ENCODE peak calls at places on chromosomes 5 and 9, in nine cellular contexts. L, Z, P, Y, I, Q, X, B and J are unnamed samples.

GRCh38 chr9:91954841-91955471 is 4.9 kb upstream of the ROR2 start:
- DNase-seq in Q (no peak), B (peak; percentile 81), I (no peak), P (no peak), Y (peak; percentile 53), L (no peak), X (peak; percentile 93), Z (no peak), J (no peak)

GRCh38 chr5:159660401-159660800 is 255.9 kb upstream of the ADRA1B start:
- DNase-seq in L (no peak), B (no peak), Y (peak; percentile 38), X (no peak), Q (no peak), Z (no peak), I (no peak), P (no peak), J (no peak)

GRCh38 chr5:135930949-135931295 is 23.9 kb downstream of the LECT2 start:
- DNase-seq in B (no peak), Q (no peak), L (no peak), I (no peak), Y (no peak), Z (no peak), P (no peak), X (peak; percentile 46), J (no peak)

GRCh38 chr9:116765009-116765408 is 77.9 kb downstream of the TRIM32 start:
- DNase-seq in I (no peak), Y (no peak), Z (no peak), X (no peak), B (no peak), Q (no peak), P (no peak), L (no peak), J (no peak)

GRCh38 chr9:98906273-98907040 is 37.2 kb upstream of the COL15A1 start:
- DNase-seq in L (peak; percentile 77), P (no peak), X (no peak), B (no peak), I (no peak), Y (no peak), Q (no peak), Z (no peak), J (no peak)

GRCh38 chr5:123512631-123513461 is 869 bp downstream of the CSNK1G3 start:
- DNase-seq in I (no peak), Y (peak; percentile 25), X (peak; percentile 43), P (no peak), Z (peak; percentile 71), L (peak; percentile 24), B (peak; percentile 71), Q (peak; percentile 12), J (no peak)

GRCh38 chr5:79173626-79174025 is 62.0 kb downstream of the BHMT start:
- DNase-seq in P (no peak), L (no peak), B (no peak), Z (no peak), Y (peak; percentile 85), Q (no peak), X (peak; percentile 42), I (no peak), J (no peak)

GRCh38 chr9:34633851-34634550 is 3.6 kb downstream of the SIGMAR1 start:
- DNase-seq in I (peak; percentile 61), Z (no peak), P (peak; percentile 21), X (peak; percentile 80), L (peak; percentile 67), Y (peak; percentile 56), B (peak; percentile 79), Q (peak; percentile 69), J (no peak)

GRCh38 chr5:133296624-133297023 is 244.8 kb downstream of the HSPA4 start:
- DNase-seq in Y (no peak), X (no peak), Q (no peak), B (no peak), P (no peak), Z (no peak), L (no peak), I (no peak), J (no peak)

GRCh38 chr5:140707812-140708211 is 7.6 kb downstream of the ZMAT2 start:
- DNase-seq in Z (no peak), P (no peak), Q (no peak), B (no peak), Y (no peak), X (no peak), I (no peak), L (no peak), J (no peak)

GRCh38 chr9:14403112-14403511 is 89.2 kb upstream of the NFIB start:
- DNase-seq in X (no peak), B (no peak), P (no peak), L (no peak), Q (no peak), I (no peak), Z (no peak), Y (no peak), J (no peak)

GRCh38 chr9:112308576-112308975 is 24.8 kb downstream of the PTBP3 start:
- DNase-seq in Z (no peak), L (no peak), Q (no peak), Y (no peak), I (no peak), X (peak; percentile 43), B (no peak), P (no peak), J (no peak)

GRCh38 chr9:117224676-117225075 is 190.2 kb downstream of the ASTN2 start:
- DNase-seq in Q (no peak), X (peak; percentile 51), I (no peak), Y (no peak), P (no peak), Z (no peak), L (no peak), B (no peak), J (no peak)

GRCh38 chr5:127012933-127013332 is 17.4 kb downstream of the MARCHF3 start:
- DNase-seq in L (no peak), I (no peak), Z (no peak), B (no peak), P (no peak), Q (no peak), X (no peak), Y (no peak), J (no peak)

GRCh38 chr9:97501177-97501971 is at the start of gene TMOD1:
- DNase-seq in B (peak; percentile 86), Q (no peak), P (no peak), L (peak; percentile 79), Y (peak; percentile 58), X (peak; percentile 73), I (no peak), Z (peak; percentile 66), J (peak; percentile 47)

GRCh38 chr9:80797841-80798688 is 891.3 kb downstream of the TLE1 start:
- DNase-seq in Q (no peak), X (no peak), Z (no peak), L (peak; percentile 27), Y (no peak), I (no peak), P (peak; percentile 84), B (peak; percentile 91), J (no peak)

GRCh38 chr5:146451411-146451810 is 4.3 kb downstream of the TCERG1 start:
- DNase-seq in B (no peak), X (peak; percentile 44), L (no peak), Z (no peak), P (no peak), I (no peak), Q (no peak), Y (no peak), J (no peak)
- TF ChIP-seq CTCF in B (no peak), X (peak; percentile 73), L (no peak), Z (no peak), P (peak; percentile 15), I (no peak), Q (no peak), Y (peak; percentile 61), J (peak; percentile 24)

GRCh38 chr5:154756203-154756870 is 1.2 kb downstream of the LARP1 start:
- DNase-seq in Q (peak; percentile 9), Y (no peak), B (peak; percentile 76), P (no peak), L (peak; percentile 55), X (no peak), Z (peak; percentile 83), I (no peak), J (no peak)

GRCh38 chr5:154758977-154759376 is 3.8 kb downstream of the LARP1 start:
- DNase-seq in Q (no peak), Z (no peak), I (no peak), X (no peak), B (no peak), Y (peak; percentile 30), P (no peak), L (no peak), J (no peak)

GRCh38 chr5:154757647-154758406 is 2.6 kb downstream of the LARP1 start:
- DNase-seq in I (peak; percentile 74), X (no peak), Y (peak; percentile 73), L (no peak), P (no peak), Z (no peak), B (no peak), Q (peak; percentile 11), J (no peak)

GRCh38 chr5:154756871-154757646 is 1.9 kb downstream of the LARP1 start:
- DNase-seq in L (peak; percentile 68), I (no peak), P (no peak), Z (peak; percentile 82), B (peak; percentile 87), X (peak; percentile 56), Q (peak; percentile 18), Y (peak; percentile 6), J (no peak)

DNA sequence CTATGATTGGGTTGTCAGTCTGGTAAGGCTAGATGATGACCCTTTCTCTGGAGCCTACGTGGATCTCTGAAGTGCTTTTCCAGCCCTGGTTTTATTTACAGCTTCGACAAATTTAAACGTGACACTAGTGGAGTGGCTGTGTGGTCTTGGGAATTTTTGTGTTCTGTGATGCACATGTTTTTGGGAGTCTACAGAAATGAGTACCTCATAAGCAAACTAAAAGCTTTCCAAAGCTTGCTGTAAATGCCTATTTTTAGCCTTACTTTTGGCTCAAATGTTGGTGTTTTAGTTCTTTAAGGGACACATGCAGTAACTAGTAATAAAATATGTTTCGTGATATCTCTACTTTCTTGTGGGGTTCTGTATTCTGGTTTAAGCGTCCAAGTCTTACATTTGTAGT is 3.3 kb downstream of the LARP1 start:
- DNase-seq in Q (no peak), I (no peak), L (no peak), X (no peak), B (no peak), P (no peak), Z (no peak), Y (no peak), J (no peak)
- H3K4me3 ChIP-seq in Q (peak overlapping the region; percentile 0), I (peak overlapping the region; percentile 33), L (peak overlapping the region; percentile 30), X (peak overlapping the region; percentile 82), B (peak overlapping the region; percentile 88), P (peak overlapping the region; percentile 29), Z (no peak overlapping the region), Y (peak overlapping the region; percentile 64), J (peak overlapping the region; percentile 36)

DNA sequence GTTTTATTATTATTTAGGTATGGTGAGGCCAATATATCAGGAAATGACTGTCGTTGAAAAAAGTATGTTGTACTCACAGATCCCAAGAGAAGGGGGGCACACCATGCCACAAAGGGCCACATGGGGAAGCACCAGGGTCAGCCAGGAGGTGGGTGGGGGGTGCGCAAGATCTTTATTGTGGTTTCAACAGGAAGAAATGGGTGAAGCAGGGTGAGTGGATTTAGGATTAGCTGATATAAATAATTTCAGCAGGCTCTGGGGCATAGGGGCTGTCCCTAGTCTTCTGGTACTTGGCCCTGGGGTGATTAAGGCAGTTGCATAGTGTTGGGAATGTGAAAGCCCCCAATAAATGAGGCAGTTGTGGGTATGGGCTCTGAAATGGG is 8.6 kb downstream of the PDCD1LG2 start:
- DNase-seq in I (no peak), Z (no peak), X (no peak), Y (no peak), Q (no peak), P (no peak), L (no peak), B (no peak), J (no peak)
- TF ChIP-seq CTCF in I (no peak), Z (no peak), X (no peak), Y (no peak), Q (no peak), P (no peak), L (no peak), B (no peak), J (no peak)

GRCh38 chr5:95962785-95963184 is 1.1 kb upstream of the ELL2 start:
- DNase-seq in B (no peak), I (no peak), X (peak; percentile 94), L (no peak), P (no peak), Q (no peak), Y (no peak), Z (no peak), J (no peak)
- H3K4me3 ChIP-seq in B (peak overlapping the region; percentile 92), I (no peak overlapping the region), X (peak overlapping the region; percentile 77), L (peak overlapping the region; percentile 96), P (no peak overlapping the region), Q (peak overlapping the region; percentile 64), Y (no peak overlapping the region), Z (no peak overlapping the region), J (peak overlapping the region; percentile 89)